ENCODE peak calls at places on chromosomes 3 and 15, in four cellular contexts. X, I, L and N are unnamed samples.

GRCh38 chr3:171328419-171329082 is 131.7 kb downstream of the TNIK start:
- DNase-seq in L (no peak), X (no peak), I (no peak), N (no peak)

GRCh38 chr3:126665221-126665936 is 10.5 kb upstream of the TXNRD3 start:
- DNase-seq in L (no peak), X (no peak), I (no peak), N (no peak)

GRCh38 chr3:12719984-12720656 is 38.9 kb downstream of the TMEM40 start:
- DNase-seq in I (peak), X (peak), L (peak), N (peak)

GRCh38 chr3:120642368-120642948 is 39.6 kb downstream of the HGD start:
- DNase-seq in L (peak), X (no peak), I (no peak), N (no peak)

GRCh38 chr15:79091204-79091867 is 756 bp upstream of the RASGRF1 start:
- DNase-seq in X (no peak), I (peak), L (no peak), N (no peak)

GRCh38 chr3:52721002-52721741 is 15.3 kb downstream of the SPCS1 start:
- DNase-seq in X (no peak), I (no peak), L (no peak), N (no peak)

GRCh38 chr15:35470441-35470840 is 75.5 kb downstream of the DPH6 start:
- DNase-seq in I (no peak), L (no peak), X (no peak), N (no peak)

GRCh38 chr3:197338586-197338985 is 40.2 kb upstream of the DLG1 start:
- DNase-seq in L (no peak), X (no peak), I (no peak), N (no peak)

GRCh38 chr3:62982795-62983455 is 107.7 kb upstream of the CADPS start:
- DNase-seq in X (no peak), L (no peak), I (no peak), N (no peak)

GRCh38 chr15:41160639-41161315 is 44.7 kb upstream of the INO80 start:
- DNase-seq in L (no peak), X (no peak), I (no peak), N (no peak)

GRCh38 chr3:38648659-38649499 is 608 bp downstream of the SCN5A start:
- DNase-seq in I (no peak), L (peak), X (no peak), N (peak)

GRCh38 chr3:56795097-56795806 is 6.5 kb downstream of the ARHGEF3 start:
- DNase-seq in L (peak), I (no peak), X (no peak), N (no peak)

GRCh38 chr3:127859706-127860105 is 37.4 kb upstream of the MGLL start:
- DNase-seq in L (no peak), X (no peak), I (no peak), N (no peak)

GRCh38 chr3:143261848-143262247 is 142.3 kb downstream of the CHST2 start:
- DNase-seq in I (no peak), L (no peak), X (no peak), N (no peak)

GRCh38 chr3:139534992-139535879 is 4.3 kb downstream of the RBP1 start:
- DNase-seq in L (peak), X (no peak), I (no peak), N (no peak)

GRCh38 chr3:32334675-32335074 is 57.0 kb upstream of the CMTM7 start:
- DNase-seq in L (no peak), I (no peak), X (no peak), N (no peak)

GRCh38 chr3:161977063-161977462 is 480.5 kb downstream of the OTOL1 start:
- DNase-seq in L (no peak), I (no peak), X (no peak), N (no peak)

GRCh38 chr3:31532587-31533168 is at the start of gene STT3B:
- DNase-seq in I (peak), X (peak), L (no peak), N (peak)

GRCh38 chr15:100919481-100920405 is 586 bp downstream of the LRRK1 start:
- DNase-seq in L (peak), X (no peak), I (no peak), N (no peak)

GRCh38 chr3:53187430-53187829 is 26.4 kb downstream of the PRKCD start:
- DNase-seq in L (no peak), I (no peak), X (no peak), N (no peak)

GRCh38 chr15:83734487-83734886 is 80.6 kb downstream of the ADAMTSL3 start:
- DNase-seq in I (no peak), X (no peak), L (no peak), N (no peak)

GRCh38 chr3:196174652-196175051 is 36.5 kb downstream of the ZDHHC19 start:
- DNase-seq in X (no peak), L (no peak), I (no peak), N (no peak)

GRCh38 chr3:188152660-188153497 is 1.1 kb upstream of the LPP start:
- DNase-seq in X (peak), L (no peak), I (peak), N (no peak)

GRCh38 chr15:99732711-99733267 is 448 bp downstream of the LYSMD4 start:
- DNase-seq in L (no peak), I (no peak), X (peak), N (no peak)

DNA sequence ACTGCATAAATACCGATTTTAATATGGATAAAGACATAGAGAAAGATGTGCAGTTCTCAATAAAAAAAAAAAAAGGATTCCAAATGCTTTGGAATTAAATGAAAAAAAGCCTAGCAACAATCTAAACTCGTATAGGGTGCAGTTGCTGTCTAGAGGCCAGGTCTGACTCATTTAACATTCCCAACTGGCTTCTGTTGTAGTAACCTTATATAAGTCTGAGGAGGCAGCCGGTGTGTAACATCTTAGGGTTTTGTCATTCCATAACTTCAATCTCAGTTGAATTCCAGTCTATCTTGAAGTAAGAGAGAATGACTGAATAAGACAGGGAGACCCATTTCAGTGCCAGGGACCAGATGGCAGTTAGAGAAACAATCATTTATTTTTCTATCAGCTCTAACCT is 6.5 kb downstream of the PDCD10 start:
- DNase-seq in L (no peak), X (no peak), I (no peak), N (no peak)
- TF ChIP-seq POLR2AphosphoS5 in L (no peak), X (no peak), I (no peak), N (no peak)

GRCh38 chr3:49015072-49015471 is 3.3 kb downstream of the DALRD3 start:
- DNase-seq in I (no peak), X (no peak), L (no peak), N (no peak)
- TF ChIP-seq POLR2AphosphoS5 in I (no peak), X (no peak), L (no peak), N (no peak)

GRCh38 chr15:90219421-90220141 is 14.2 kb downstream of the CIB1 start:
- DNase-seq in X (no peak), I (no peak), L (peak), N (no peak)

GRCh38 chr15:90225047-90225446 is 8.7 kb downstream of the CIB1 start:
- DNase-seq in L (no peak), X (no peak), I (no peak), N (no peak)

GRCh38 chr15:90221251-90221900 is 12.4 kb downstream of the CIB1 start:
- DNase-seq in L (peak), X (peak), I (no peak), N (no peak)

GRCh38 chr15:90223441-90224165 is 10.1 kb downstream of the CIB1 start:
- DNase-seq in L (no peak), X (no peak), I (no peak), N (no peak)

GRCh38 chr15:90222538-90222937 is 11.2 kb downstream of the CIB1 start:
- DNase-seq in X (no peak), I (no peak), L (no peak), N (no peak)
- TF ChIP-seq POLR2AphosphoS5 in X (no peak), I (no peak), L (no peak), N (no peak)

GRCh38 chr3:122716667-122717066 is 36.0 kb downstream of the PARP14 start:
- DNase-seq in X (no peak), I (no peak), L (no peak), N (no peak)
- TF ChIP-seq POLR2AphosphoS5 in X (no peak), I (no peak), L (no peak), N (no peak)

DNA sequence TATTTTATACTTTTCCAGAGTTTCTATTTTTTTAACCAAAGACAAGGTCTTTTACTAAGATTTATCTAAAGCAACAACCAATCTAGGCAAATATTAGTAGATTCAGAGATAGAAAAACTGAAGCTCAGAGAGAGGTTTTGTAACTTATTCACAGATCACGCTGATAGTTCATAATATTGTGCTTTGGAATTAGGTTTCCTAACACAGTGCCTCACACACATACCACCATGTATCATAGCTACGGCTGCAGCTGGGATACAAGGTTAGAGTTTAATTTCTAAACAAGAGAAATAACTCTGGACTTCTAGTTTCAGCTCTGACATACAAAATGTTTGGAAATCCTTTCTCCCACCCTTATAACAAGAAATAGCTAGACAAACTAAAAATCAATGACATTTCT is 565.7 kb downstream of the PYDC2 start:
- DNase-seq in I (no peak), L (no peak), X (no peak), N (no peak)
- TF ChIP-seq POLR2AphosphoS5 in I (no peak), L (no peak), X (no peak), N (no peak)

DNA sequence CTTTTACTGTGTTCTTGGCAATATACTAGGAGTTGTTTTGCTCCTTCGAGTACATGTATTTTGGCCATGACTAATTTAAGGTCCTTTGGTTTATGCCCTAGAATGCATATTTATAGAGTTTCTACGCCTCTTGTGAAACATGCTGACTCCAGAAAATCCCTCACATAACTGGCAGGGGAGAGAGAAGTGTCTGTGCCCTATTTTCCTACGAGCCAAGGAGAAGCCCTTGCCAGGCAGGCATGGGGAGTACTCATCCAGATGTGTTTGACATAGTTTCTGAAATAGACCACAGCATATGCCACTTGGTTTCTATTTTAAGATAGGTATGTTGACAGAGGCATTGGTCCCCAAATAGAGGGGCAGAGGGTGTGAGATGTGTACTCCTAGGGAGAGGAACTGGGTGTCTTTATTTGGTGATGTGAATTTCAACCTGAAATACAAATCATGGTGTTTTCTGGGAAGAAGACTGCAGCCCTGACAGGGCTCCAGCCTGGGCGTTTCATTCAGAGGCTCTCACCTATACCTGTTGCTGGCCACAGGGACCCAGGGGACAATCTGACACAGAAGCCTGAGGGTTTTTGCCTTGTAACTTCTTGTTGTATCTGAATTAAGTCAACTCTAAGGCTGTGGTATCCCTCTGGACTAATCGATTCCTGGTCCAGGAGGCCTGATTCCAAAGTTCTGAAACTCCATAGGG is 267.8 kb upstream of the C2CD4B start:
- DNase-seq in I (no peak), L (no peak), X (no peak), N (no peak)
- TF ChIP-seq POLR2AphosphoS5 in I (no peak), L (no peak), X (no peak), N (no peak)

DNA sequence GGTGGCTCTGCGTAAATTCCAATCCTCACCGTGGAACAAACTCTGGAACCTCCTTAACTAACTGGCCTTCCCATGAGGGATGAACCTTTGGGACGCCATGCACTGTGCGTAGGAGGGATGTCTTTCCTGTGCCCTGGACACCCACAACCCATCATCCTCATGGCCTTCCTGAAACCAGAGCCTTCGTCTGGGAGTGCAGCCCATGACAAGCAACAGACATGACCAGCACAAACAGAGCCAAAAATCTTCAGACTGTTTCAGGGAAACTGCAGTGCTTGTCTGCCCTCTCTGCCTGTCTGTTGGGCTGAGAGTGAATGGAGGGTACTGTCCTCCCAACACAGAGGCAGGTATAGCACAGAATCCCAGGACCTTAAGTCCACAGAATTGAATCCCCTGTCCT is 61.1 kb upstream of the BOC start:
- DNase-seq in I (no peak), X (no peak), L (no peak), N (no peak)
- TF ChIP-seq POLR2AphosphoS5 in I (no peak), X (no peak), L (no peak), N (no peak)